ENCODE peak calls at places on chromosomes 1 and 21, in four cellular contexts. P, A, Q and I are unnamed samples. For H3K4me1 and H3K9me1, the result is how much of the 10 kb centered on the place peaks cover.

GRCh38 chr1:99814373-99814900 is 35.7 kb upstream of the AGL start:
- DNase-seq in P (no peak), A (no peak), Q (no peak), I (no peak)

GRCh38 chr1:85307987-85308836 is 31.8 kb upstream of the BCL10 start:
- DNase-seq in P (peak), A (peak), Q (peak), I (no peak)

GRCh38 chr1:157968503-157968902 is 24.9 kb upstream of the KIRREL1 start:
- DNase-seq in P (peak), A (peak), Q (no peak), I (peak)

GRCh38 chr1:4965346-4965726 is 310.9 kb downstream of the AJAP1 start:
- DNase-seq in P (no peak), A (no peak), Q (no peak), I (no peak)

GRCh38 chr1:29732438-29732837 is 496.1 kb downstream of the PTPRU start:
- DNase-seq in P (no peak), A (no peak), Q (no peak), I (no peak)

GRCh38 chr1:19949016-19949415 is 25.6 kb upstream of the PLA2G2E start:
- DNase-seq in P (peak), A (peak), Q (no peak), I (peak)

GRCh38 chr1:59007820-59008598 is 224.2 kb upstream of the JUN start:
- DNase-seq in P (peak), A (peak), Q (no peak), I (no peak)

GRCh38 chr1:69109276-69109675 is 458.4 kb upstream of the LRRC7 start:
- DNase-seq in P (no peak), A (no peak), Q (no peak), I (peak)

GRCh38 chr21:45468971-45469272 is 64.0 kb downstream of the COL18A1 start:
- DNase-seq in P (no peak), A (no peak), Q (no peak), I (no peak)

GRCh38 chr1:152109998-152110294 is 5.3 kb downstream of the TCHH start:
- DNase-seq in P (no peak), A (no peak), Q (no peak), I (no peak)

GRCh38 chr1:55321947-55322346 is 106.8 kb upstream of the USP24 start:
- DNase-seq in P (peak), A (peak), Q (no peak), I (no peak)

GRCh38 chr1:28244549-28245251 is 8.8 kb downstream of the ATP5IF1 start:
- DNase-seq in P (no peak), A (no peak), Q (no peak), I (no peak)

GRCh38 chr21:46190491-46191131 is 6.4 kb upstream of the SPATC1L start:
- DNase-seq in P (no peak), A (no peak), Q (no peak), I (no peak)

GRCh38 chr21:35367558-35367957 is 318.5 kb upstream of the RUNX1 start:
- DNase-seq in P (no peak), A (no peak), Q (no peak), I (no peak)

GRCh38 chr1:200888349-200888838 is 6.3 kb upstream of the INAVA start:
- DNase-seq in P (no peak), A (no peak), Q (no peak), I (no peak)

GRCh38 chr1:185559684-185560310 is 174.4 kb upstream of the HMCN1 start:
- DNase-seq in P (peak), A (peak), Q (peak), I (no peak)

GRCh38 chr1:205714906-205715246 is 34.6 kb upstream of the SLC45A3 start:
- DNase-seq in P (no peak), A (no peak), Q (no peak), I (no peak)

GRCh38 chr1:117959364-117959763 is 29.8 kb downstream of the WDR3 start:
- DNase-seq in P (peak), A (no peak), Q (no peak), I (no peak)

GRCh38 chr1:198246331-198246730 is 89.5 kb downstream of the NEK7 start:
- DNase-seq in P (no peak), A (no peak), Q (no peak), I (no peak)

GRCh38 chr1:213693864-213694263 is 293.9 kb upstream of the PROX1 start:
- DNase-seq in P (no peak), A (no peak), Q (no peak), I (no peak)

GRCh38 chr1:150619576-150620509 is 9.6 kb downstream of the ENSA start:
- DNase-seq in P (peak), A (peak), Q (no peak), I (no peak)

GRCh38 chr1:84146375-84147032 is 2.4 kb downstream of the PRKACB start:
- DNase-seq in P (peak), A (peak), Q (no peak), I (no peak)

GRCh38 chr1:54885237-54885679 is 1.7 kb downstream of the DHCR24 start:
- DNase-seq in P (no peak), A (peak), Q (no peak), I (no peak)

GRCh38 chr1:40919475-40920011 is 57.4 kb upstream of the CITED4 start:
- DNase-seq in P (no peak), A (no peak), Q (no peak), I (no peak)

GRCh38 chr1:238123201-238123600 is 232.5 kb upstream of the ZP4 start:
- DNase-seq in P (no peak), A (no peak), Q (no peak), I (no peak)

GRCh38 chr1:63641615-63642014 is 48.4 kb downstream of the PGM1 start:
- DNase-seq in P (no peak), A (no peak), Q (no peak), I (no peak)

GRCh38 chr1:12438349-12438924 is 179.6 kb downstream of the DHRS3 start:
- DNase-seq in P (no peak), A (no peak), Q (no peak), I (no peak)

GRCh38 chr1:203038217-203038741 is 12.0 kb downstream of the PPFIA4 start:
- DNase-seq in P (peak), A (no peak), Q (no peak), I (peak)

GRCh38 chr1:31605908-31606427 is 11.5 kb upstream of the HCRTR1 start:
- DNase-seq in P (peak), A (no peak), Q (no peak), I (no peak)

GRCh38 chr1:207886227-207886626 is 24.7 kb downstream of the CD34 start:
- DNase-seq in P (no peak), A (no peak), Q (no peak), I (no peak)
- H3K4me2 ChIP-seq in P (no peak), A (peak), Q (no peak), I (no peak)

GRCh38 chr21:41726970-41727783 is 39.7 kb downstream of the RIPK4 start:
- DNase-seq in P (peak), A (no peak), Q (no peak), I (peak)

GRCh38 chr21:41727784-41728763 is 38.8 kb downstream of the RIPK4 start:
- DNase-seq in P (no peak), A (no peak), Q (no peak), I (no peak)

GRCh38 chr21:41726630-41726969 is 40.3 kb downstream of the RIPK4 start:
- DNase-seq in P (no peak), A (no peak), Q (no peak), I (no peak)

GRCh38 chr21:41726058-41726558 is 40.7 kb downstream of the RIPK4 start:
- DNase-seq in P (no peak), A (no peak), Q (no peak), I (no peak)

DNA sequence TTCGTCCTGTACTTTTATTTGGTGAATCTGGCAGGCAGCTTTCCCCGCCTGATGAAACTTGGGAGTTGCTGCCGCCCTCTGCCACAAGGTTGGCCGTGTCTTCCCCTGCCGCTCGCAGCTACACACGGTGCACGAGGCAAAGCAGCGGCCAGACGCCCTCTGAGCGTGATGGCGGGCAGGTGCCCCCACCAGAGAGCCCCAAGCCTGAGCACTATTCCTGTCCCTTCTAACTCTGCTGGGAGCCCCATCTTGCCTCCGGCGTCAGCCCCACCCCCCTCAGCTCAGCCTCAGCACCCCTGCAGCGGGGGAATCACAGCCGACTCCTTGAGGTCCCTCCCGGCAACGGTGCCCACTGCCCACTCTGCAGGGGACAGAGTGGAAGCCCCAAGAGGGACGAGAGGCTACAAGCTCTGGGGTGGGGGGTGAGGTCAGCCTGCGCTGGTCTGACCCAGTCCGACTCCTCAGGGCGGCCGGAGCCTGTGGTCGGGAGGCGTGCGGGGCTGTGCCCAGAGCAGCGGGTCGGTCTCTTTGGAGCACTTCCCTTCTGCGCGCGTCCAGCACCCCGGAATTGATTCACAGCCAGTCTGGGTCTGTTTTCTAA is 41.3 kb downstream of the RIPK4 start:
- DNase-seq in P (no peak), A (no peak), Q (no peak), I (no peak)
- H3K4me1 ChIP-seq in P (under half), A (under half), Q (under half), I (half or more)

GRCh38 chr1:2349821-2350220 is 41.5 kb downstream of the MORN1 start:
- DNase-seq in P (no peak), A (no peak), Q (no peak), I (no peak)
- H3K9me1 ChIP-seq in P (under half), A (under half), Q (under half), I (under half)

DNA sequence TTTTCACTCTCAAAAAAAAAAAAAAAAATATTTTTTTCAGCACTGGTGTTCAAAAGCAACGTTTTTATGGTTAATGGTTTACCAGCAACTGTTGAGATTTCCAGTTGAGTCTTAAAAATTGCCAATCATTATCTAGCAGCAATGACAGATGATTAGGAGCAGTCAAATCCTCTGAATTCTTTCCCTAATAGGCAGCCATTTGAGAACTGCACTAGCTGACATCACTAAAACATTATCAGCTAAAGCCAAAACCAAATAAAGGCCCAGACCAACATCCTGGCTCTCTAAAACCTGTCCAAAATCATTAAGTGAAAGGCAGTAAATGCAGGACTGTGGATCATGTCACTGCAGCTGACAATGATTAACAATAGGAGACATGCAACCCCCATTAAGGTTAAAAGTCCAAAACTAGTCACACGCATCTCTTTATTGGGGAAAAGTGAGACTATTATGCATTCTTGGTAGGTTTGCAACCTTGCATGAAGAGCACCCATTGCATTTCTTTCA is 14.0 kb downstream of the SFPQ start:
- DNase-seq in P (no peak), A (no peak), Q (no peak), I (no peak)
- H3K4me2 ChIP-seq in P (no peak), A (no peak), Q (no peak), I (no peak)

DNA sequence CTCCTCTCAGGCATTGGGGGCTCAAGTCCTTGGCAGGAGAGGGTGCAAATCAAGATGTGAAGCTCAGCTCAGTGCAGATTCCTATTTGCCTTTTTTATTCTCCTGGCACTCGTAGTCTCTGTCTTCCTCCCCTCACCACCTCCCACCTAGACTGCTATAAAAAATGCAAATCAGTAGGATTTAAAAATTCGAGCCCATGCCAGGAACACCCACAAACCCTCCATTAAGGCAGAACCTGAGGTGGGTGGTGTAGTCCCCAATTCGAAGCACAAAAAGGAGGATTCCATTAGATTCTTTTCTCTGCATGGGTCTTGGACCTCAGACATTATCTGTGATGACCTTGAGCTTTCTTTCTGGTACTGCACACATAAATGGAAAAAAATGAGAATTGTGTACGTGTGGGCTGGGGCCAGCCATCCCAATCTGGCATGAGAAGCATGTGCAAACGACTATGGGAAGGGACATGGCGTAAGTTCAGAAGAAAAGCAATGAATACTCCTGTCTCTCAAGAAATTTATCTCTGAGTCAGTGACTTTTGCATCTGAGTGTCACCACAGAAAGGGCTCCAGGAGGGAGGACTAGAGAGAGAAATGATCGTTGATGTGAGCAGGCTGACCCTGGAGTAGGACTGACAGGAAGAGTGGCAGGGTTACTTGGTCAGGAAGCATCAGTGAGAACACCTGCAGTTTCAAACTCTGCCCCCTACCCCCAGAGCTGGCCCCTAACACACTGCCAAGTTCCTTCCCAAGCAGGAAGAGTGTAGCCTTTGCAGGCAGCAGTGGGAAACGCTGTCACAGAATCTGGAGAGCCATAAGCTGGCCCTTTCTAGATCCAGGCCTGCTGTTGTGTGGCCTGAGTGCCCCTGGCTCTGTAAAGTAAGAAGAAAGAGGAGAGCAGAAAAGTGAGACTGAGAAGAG is 1.7 kb downstream of the INKA2 start:
- DNase-seq in P (no peak), A (peak), Q (no peak), I (no peak)
- H3K4me1 ChIP-seq in P (under half), A (under half), Q (under half), I (under half)